ENCODE peak calls at places on chromosomes 12 and 14, in five cellular contexts. V is T-helper 2 cell, C is HFFc6, R is AG09309, J is heart left ventricle. U is an unnamed sample.

GRCh38 chr14:31159682-31160296 is 47.8 kb downstream of the HECTD1 start:
- DNase-seq in V (no peak), J (no peak), C (peak; percentile 73), R (no peak), U (no peak)

GRCh38 chr12:53220857-53221202 is 11.2 kb downstream of the RARG start:
- DNase-seq in J (peak; percentile 96), C (peak; percentile 87), V (peak; percentile 63), R (no peak), U (peak; percentile 95)

GRCh38 chr14:103402700-103403099 is 17.5 kb downstream of the MARK3 start:
- DNase-seq in J (no peak), R (no peak), V (no peak), C (no peak), U (no peak)

GRCh38 chr14:103391048-103391447 is 5.8 kb downstream of the MARK3 start:
- DNase-seq in V (no peak), C (peak; percentile 57), J (no peak), R (peak; percentile 86), U (no peak)

GRCh38 chr12:108838194-108839010 is 19.0 kb downstream of the SSH1 start:
- DNase-seq in J (peak; percentile 95), C (peak; percentile 99), R (peak; percentile 100), V (peak; percentile 42), U (peak; percentile 92)

GRCh38 chr14:88281447-88281846 is 41.6 kb downstream of the KCNK10 start:
- DNase-seq in C (no peak), V (no peak), R (no peak), J (no peak), U (no peak)

GRCh38 chr12:93750056-93750455 is 72.9 kb downstream of the CRADD start:
- DNase-seq in C (no peak), R (no peak), V (no peak), J (no peak), U (no peak)

GRCh38 chr14:32150392-32150791 is 51.5 kb upstream of the RNU6-7 start:
- DNase-seq in J (no peak), C (no peak), R (no peak), V (no peak), U (no peak)

GRCh38 chr12:128864516-128865186 is 11.4 kb downstream of the GLT1D1 start:
- DNase-seq in C (no peak), J (peak; percentile 78), R (no peak), V (no peak), U (peak; percentile 50)

GRCh38 chr12:92702754-92703679 is at the start of gene PLEKHG7:
- DNase-seq in J (no peak), V (no peak), C (no peak), R (no peak), U (no peak)

GRCh38 chr14:64736271-64737131 is 32.3 kb downstream of the PLEKHG3 start:
- DNase-seq in R (no peak), J (no peak), V (no peak), C (no peak), U (peak; percentile 33)

GRCh38 chr14:21042918-21043317 is 756 bp downstream of the RNASE7 start:
- DNase-seq in J (peak; percentile 42), V (no peak), R (no peak), C (no peak), U (peak; percentile 51)

GRCh38 chr14:100782516-100783320 is 43.2 kb upstream of the MEG3 start:
- DNase-seq in V (no peak), C (no peak), R (no peak), J (no peak), U (peak; percentile 10)

GRCh38 chr12:132187646-132188450 is 43.6 kb downstream of the NOC4L start:
- DNase-seq in R (no peak), J (no peak), C (no peak), V (no peak), U (no peak)

GRCh38 chr14:75514673-75515630 is 7.3 kb upstream of the BATF start:
- DNase-seq in V (peak; percentile 25), J (peak; percentile 46), R (no peak), C (no peak), U (peak; percentile 50)

GRCh38 chr14:25132734-25133422 is 82.9 kb upstream of the STXBP6 start:
- DNase-seq in R (no peak), C (peak; percentile 43), V (peak; percentile 13), J (peak; percentile 76), U (peak; percentile 67)

GRCh38 chr14:32596390-32596789 is 267.3 kb downstream of the AKAP6 start:
- DNase-seq in V (no peak), J (no peak), C (no peak), R (no peak), U (no peak)

GRCh38 chr14:35113308-35113950 is 8.4 kb downstream of the PPP2R3C start:
- DNase-seq in C (no peak), V (no peak), J (no peak), R (no peak), U (no peak)

GRCh38 chr12:15688202-15688736 is 100.9 kb downstream of the EPS8 start:
- DNase-seq in J (peak; percentile 77), V (no peak), R (no peak), C (no peak), U (peak; percentile 81)

GRCh38 chr14:67722293-67722692 is 20.6 kb downstream of the RDH12 start:
- DNase-seq in C (peak; percentile 9), J (peak; percentile 87), R (no peak), V (no peak), U (peak; percentile 89)

GRCh38 chr12:28235985-28236384 is 45.7 kb downstream of the CCDC91 start:
- DNase-seq in J (no peak), C (no peak), V (no peak), R (no peak), U (no peak)

GRCh38 chr12:42327227-42327590 is 1.2 kb downstream of the PPHLN1 start:
- DNase-seq in V (no peak), R (no peak), J (no peak), C (no peak), U (no peak)

GRCh38 chr14:104970231-104971068 is 7.7 kb downstream of the AHNAK2 start:
- DNase-seq in R (peak; percentile 55), C (peak; percentile 81), V (no peak), J (peak; percentile 65), U (peak; percentile 78)

GRCh38 chr12:66441905-66442559 is 139.7 kb downstream of the HELB start:
- DNase-seq in J (no peak), C (no peak), V (no peak), R (no peak), U (no peak)

GRCh38 chr14:28571636-28572035 is 195.0 kb upstream of the FOXG1 start:
- DNase-seq in R (no peak), V (no peak), C (no peak), J (no peak), U (no peak)

GRCh38 chr12:105992849-105993740 is 145.7 kb downstream of the NUAK1 start:
- DNase-seq in R (no peak), C (peak; percentile 34), J (no peak), V (no peak), U (no peak)

GRCh38 chr14:102229071-102229738 is 75.8 kb downstream of the MOK start:
- DNase-seq in V (no peak), J (no peak), R (no peak), C (no peak), U (no peak)

GRCh38 chr12:53103860-53104305 is 597 bp downstream of the SOAT2 start:
- DNase-seq in V (no peak), C (no peak), R (no peak), J (no peak), U (no peak)